ENCODE peak calls at places on chromosome 16, in four cellular contexts. One of them, this sample, is unnamed.

GRCh38 chr16:70725024-70725911 is 39.4 kb upstream of the MTSS2 start:
- DNase-seq in psoas muscle: peak
- DNase-seq in stomach: no peak
- DNase-seq in endodermal cell: no peak
- DNase-seq in this sample: peak

GRCh38 chr16:77250395-77250794 is 51.2 kb downstream of the SYCE1L start:
- DNase-seq in endodermal cell: no peak
- DNase-seq in stomach: no peak
- DNase-seq in psoas muscle: no peak
- DNase-seq in this sample: no peak

GRCh38 chr16:85986931-85987749 is 88.2 kb downstream of the IRF8 start:
- DNase-seq in stomach: no peak
- DNase-seq in psoas muscle: no peak
- DNase-seq in endodermal cell: peak
- DNase-seq in this sample: no peak

GRCh38 chr16:79437764-79438728 is 162.5 kb downstream of the MAF start:
- DNase-seq in endodermal cell: peak
- DNase-seq in stomach: no peak
- DNase-seq in psoas muscle: peak
- DNase-seq in this sample: no peak

GRCh38 chr16:25217119-25217511 is 368 bp downstream of the AQP8 start:
- DNase-seq in stomach: no peak
- DNase-seq in psoas muscle: no peak
- DNase-seq in endodermal cell: no peak
- DNase-seq in this sample: no peak

GRCh38 chr16:84463221-84463620 is 41.2 kb downstream of the MEAK7 start:
- DNase-seq in psoas muscle: no peak
- DNase-seq in endodermal cell: peak
- DNase-seq in stomach: peak
- DNase-seq in this sample: no peak

GRCh38 chr16:81429045-81429521 is 15.5 kb upstream of the CMIP start:
- DNase-seq in psoas muscle: no peak
- DNase-seq in endodermal cell: peak
- DNase-seq in stomach: peak
- DNase-seq in this sample: no peak

GRCh38 chr16:48609453-48610023 is 442 bp downstream of the N4BP1 start:
- DNase-seq in endodermal cell: no peak
- DNase-seq in stomach: peak
- DNase-seq in psoas muscle: peak
- DNase-seq in this sample: peak

GRCh38 chr16:84042879-84043485 is 387 bp upstream of the SLC38A8 start:
- DNase-seq in psoas muscle: no peak
- DNase-seq in endodermal cell: peak
- DNase-seq in stomach: no peak
- DNase-seq in this sample: no peak

GRCh38 chr16:56372938-56373337 is 52.4 kb downstream of the AMFR start:
- DNase-seq in endodermal cell: no peak
- DNase-seq in psoas muscle: no peak
- DNase-seq in stomach: no peak
- DNase-seq in this sample: no peak

GRCh38 chr16:77683845-77684526 is 38.3 kb upstream of the NUDT7 start:
- DNase-seq in endodermal cell: no peak
- DNase-seq in psoas muscle: no peak
- DNase-seq in stomach: no peak
- DNase-seq in this sample: no peak

GRCh38 chr16:54282202-54282922 is 4.2 kb downstream of the IRX3 start:
- DNase-seq in stomach: peak
- DNase-seq in psoas muscle: peak
- DNase-seq in endodermal cell: peak
- DNase-seq in this sample: peak

GRCh38 chr16:47523342-47524006 is 62.3 kb downstream of the PHKB start:
- DNase-seq in psoas muscle: no peak
- DNase-seq in endodermal cell: no peak
- DNase-seq in stomach: no peak
- DNase-seq in this sample: no peak

GRCh38 chr16:58062821-58063220 is 37.3 kb downstream of the MMP15 start:
- DNase-seq in psoas muscle: no peak
- DNase-seq in stomach: no peak
- DNase-seq in endodermal cell: peak
- DNase-seq in this sample: no peak

GRCh38 chr16:55035956-55036355 is 105.3 kb downstream of the IRX5 start:
- DNase-seq in stomach: no peak
- DNase-seq in endodermal cell: peak
- DNase-seq in psoas muscle: no peak
- DNase-seq in this sample: no peak

GRCh38 chr16:84182104-84182503 is 4.8 kb downstream of the TAF1C start:
- DNase-seq in stomach: no peak
- DNase-seq in psoas muscle: no peak
- DNase-seq in endodermal cell: peak
- DNase-seq in this sample: no peak

GRCh38 chr16:77414752-77415231 is 20.0 kb downstream of the ADAMTS18 start:
- DNase-seq in stomach: no peak
- DNase-seq in psoas muscle: no peak
- DNase-seq in endodermal cell: no peak
- DNase-seq in this sample: no peak

GRCh38 chr16:49658066-49658465 is 197.8 kb downstream of the ZNF423 start:
- DNase-seq in stomach: no peak
- DNase-seq in endodermal cell: no peak
- DNase-seq in psoas muscle: no peak
- DNase-seq in this sample: no peak

GRCh38 chr16:49704586-49705155 is 151.2 kb downstream of the ZNF423 start:
- DNase-seq in psoas muscle: no peak
- DNase-seq in stomach: no peak
- DNase-seq in endodermal cell: peak
- DNase-seq in this sample: no peak

GRCh38 chr16:35731341-35732040 is 2272.1 kb downstream of the TP53TG3F start:
- DNase-seq in psoas muscle: no peak
- DNase-seq in stomach: no peak
- DNase-seq in endodermal cell: no peak
- DNase-seq in this sample: no peak

GRCh38 chr16:89043636-89044393 is 49.8 kb upstream of the ACSF3 start:
- DNase-seq in stomach: no peak
- DNase-seq in psoas muscle: no peak
- DNase-seq in endodermal cell: no peak
- DNase-seq in this sample: no peak

GRCh38 chr16:86142801-86143236 is 243.9 kb downstream of the IRF8 start:
- DNase-seq in psoas muscle: no peak
- DNase-seq in endodermal cell: no peak
- DNase-seq in stomach: no peak
- DNase-seq in this sample: no peak

GRCh38 chr16:85746431-85747227 is 4.3 kb downstream of the C16orf74 start:
- DNase-seq in stomach: no peak
- DNase-seq in psoas muscle: no peak
- DNase-seq in endodermal cell: peak
- DNase-seq in this sample: no peak

GRCh38 chr16:88703486-88704309 is 2.5 kb downstream of the RNF166 start:
- DNase-seq in psoas muscle: no peak
- DNase-seq in endodermal cell: no peak
- DNase-seq in stomach: peak
- DNase-seq in this sample: peak

GRCh38 chr16:81779540-81780320 is 639 bp downstream of the PLCG2 start:
- DNase-seq in psoas muscle: peak
- DNase-seq in endodermal cell: peak
- DNase-seq in stomach: peak
- DNase-seq in this sample: peak

GRCh38 chr16:57770361-57770760 is 31.9 kb downstream of the KIFC3 start:
- DNase-seq in stomach: no peak
- DNase-seq in endodermal cell: no peak
- DNase-seq in psoas muscle: no peak
- DNase-seq in this sample: no peak

GRCh38 chr16:6446370-6446769 is 886.3 kb upstream of the RBFOX1 start:
- DNase-seq in stomach: no peak
- DNase-seq in psoas muscle: no peak
- DNase-seq in endodermal cell: no peak
- DNase-seq in this sample: no peak

GRCh38 chr16:55542459-55543082 is 23.9 kb upstream of the CAPNS2 start:
- DNase-seq in stomach: no peak
- DNase-seq in psoas muscle: no peak
- DNase-seq in endodermal cell: no peak
- DNase-seq in this sample: no peak

DNA sequence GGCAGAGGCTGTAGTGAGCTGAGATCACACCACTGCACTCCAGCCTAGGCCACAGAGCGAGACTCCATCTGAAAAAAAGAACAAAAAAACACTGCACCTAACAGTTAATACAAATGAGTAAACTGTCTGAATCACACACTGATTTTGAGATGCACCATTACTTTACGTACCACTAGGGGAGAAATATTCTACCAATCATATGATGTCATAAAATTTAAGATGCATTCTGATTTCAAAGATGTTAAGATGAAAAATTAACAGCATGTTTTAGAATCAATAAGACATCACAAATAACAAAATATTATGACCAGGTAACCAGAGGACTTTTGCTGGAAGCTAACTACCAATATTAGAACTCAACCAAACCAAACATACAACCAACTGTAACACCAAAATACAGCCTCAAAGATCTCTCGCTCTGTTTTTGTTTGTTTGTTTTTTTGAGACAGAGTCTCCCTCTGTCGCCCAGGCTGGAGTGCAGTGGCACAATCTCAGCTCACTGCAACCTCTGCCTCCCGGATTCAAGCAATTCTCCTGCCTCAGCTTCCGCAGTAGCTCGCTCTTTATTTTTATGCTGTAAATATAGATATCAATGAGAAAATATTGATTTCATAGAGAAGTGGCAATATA is 31.6 kb downstream of the GLG1 start:
- DNase-seq in endodermal cell: no peak
- DNase-seq in stomach: no peak
- DNase-seq in psoas muscle: no peak
- DNase-seq in this sample: no peak
- TF ChIP-seq CTCF in endodermal cell: peak
- TF ChIP-seq CTCF in stomach: no peak
- TF ChIP-seq CTCF in psoas muscle: no peak
- TF ChIP-seq CTCF in this sample: no peak

GRCh38 chr16:1499756-1500464 is 6.8 kb downstream of the TELO2 start:
- DNase-seq in stomach: no peak
- DNase-seq in psoas muscle: peak
- DNase-seq in endodermal cell: no peak
- DNase-seq in this sample: no peak

GRCh38 chr16:1502092-1503004 is 9.2 kb downstream of the TELO2 start:
- DNase-seq in psoas muscle: no peak
- DNase-seq in endodermal cell: no peak
- DNase-seq in stomach: no peak
- DNase-seq in this sample: no peak

GRCh38 chr16:1498899-1499676 is 5.9 kb downstream of the TELO2 start:
- DNase-seq in stomach: no peak
- DNase-seq in endodermal cell: no peak
- DNase-seq in psoas muscle: peak
- DNase-seq in this sample: no peak

GRCh38 chr16:1501630-1502029 is 8.5 kb downstream of the TELO2 start:
- DNase-seq in endodermal cell: no peak
- DNase-seq in stomach: no peak
- DNase-seq in psoas muscle: no peak
- DNase-seq in this sample: no peak

GRCh38 chr16:1500465-1501150 is 7.4 kb downstream of the TELO2 start:
- DNase-seq in stomach: no peak
- DNase-seq in psoas muscle: peak
- DNase-seq in endodermal cell: no peak
- DNase-seq in this sample: no peak
- TF ChIP-seq CTCF in stomach: no peak
- TF ChIP-seq CTCF in psoas muscle: no peak
- TF ChIP-seq CTCF in endodermal cell: no peak
- TF ChIP-seq CTCF in this sample: no peak

GRCh38 chr16:67431077-67431804 is at the start of gene HSD11B2:
- DNase-seq in psoas muscle: peak
- DNase-seq in endodermal cell: peak
- DNase-seq in stomach: peak
- DNase-seq in this sample: peak
- TF ChIP-seq CTCF in psoas muscle: no peak
- TF ChIP-seq CTCF in endodermal cell: peak
- TF ChIP-seq CTCF in stomach: no peak
- TF ChIP-seq CTCF in this sample: no peak

GRCh38 chr16:3732171-3732570 is 14.8 kb upstream of the TRAP1 start:
- DNase-seq in psoas muscle: no peak
- DNase-seq in endodermal cell: no peak
- DNase-seq in stomach: no peak
- DNase-seq in this sample: no peak
- TF ChIP-seq CTCF in psoas muscle: no peak
- TF ChIP-seq CTCF in endodermal cell: no peak
- TF ChIP-seq CTCF in stomach: no peak
- TF ChIP-seq CTCF in this sample: no peak

GRCh38 chr16:525520-526180 is 1.9 kb upstream of the CAPN15 start:
- DNase-seq in stomach: no peak
- DNase-seq in psoas muscle: no peak
- DNase-seq in endodermal cell: no peak
- DNase-seq in this sample: no peak
- TF ChIP-seq CTCF in stomach: no peak
- TF ChIP-seq CTCF in psoas muscle: no peak
- TF ChIP-seq CTCF in endodermal cell: no peak
- TF ChIP-seq CTCF in this sample: no peak

DNA sequence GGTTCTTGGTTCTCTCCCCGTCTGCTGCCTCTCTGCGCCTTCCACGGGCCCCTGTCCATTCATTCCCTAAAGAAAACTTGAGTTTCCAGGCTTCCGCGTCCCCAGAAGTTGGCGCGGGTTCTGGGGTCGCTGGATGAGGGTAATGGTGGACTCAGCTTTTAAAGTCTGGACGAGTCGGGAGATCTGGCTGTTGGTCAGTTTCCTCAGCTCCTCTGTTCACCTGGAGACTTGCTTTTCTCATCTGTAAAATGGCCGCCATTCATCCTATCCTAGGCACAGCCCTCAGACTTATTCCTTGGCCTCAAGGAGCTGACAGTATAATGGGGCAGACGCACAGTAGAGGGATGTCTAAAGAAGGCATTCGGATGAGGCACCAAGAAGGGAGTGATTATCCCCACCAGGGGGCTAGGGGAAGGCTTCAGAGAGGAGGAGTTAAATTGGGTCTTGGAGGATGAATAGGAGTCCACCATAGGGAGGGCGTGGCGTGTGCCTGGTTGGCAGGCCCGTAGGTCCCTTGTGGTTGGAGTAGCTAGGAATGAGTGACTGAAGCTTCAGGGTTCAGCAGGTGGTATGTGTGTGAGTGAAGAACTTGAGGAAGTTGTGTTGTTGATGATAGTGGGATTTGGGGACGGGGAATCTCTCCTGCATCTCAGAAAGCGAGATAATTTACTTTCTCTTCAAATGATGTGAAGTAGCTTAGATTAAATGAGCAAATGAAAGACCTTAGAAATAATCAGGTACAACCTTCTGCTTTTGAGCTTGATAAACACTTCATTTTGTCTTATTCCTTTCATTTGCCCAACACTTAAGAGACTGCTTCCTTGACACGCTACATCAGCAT is 655 bp downstream of the VPS35L start:
- DNase-seq in endodermal cell: peak
- DNase-seq in psoas muscle: no peak
- DNase-seq in stomach: no peak
- DNase-seq in this sample: no peak
- TF ChIP-seq CTCF in endodermal cell: peak
- TF ChIP-seq CTCF in psoas muscle: no peak
- TF ChIP-seq CTCF in stomach: no peak
- TF ChIP-seq CTCF in this sample: no peak

GRCh38 chr16:11980167-11980844 is 3.8 kb downstream of the SNX29 start:
- DNase-seq in stomach: no peak
- DNase-seq in psoas muscle: no peak
- DNase-seq in endodermal cell: no peak
- DNase-seq in this sample: no peak
- TF ChIP-seq CTCF in stomach: no peak
- TF ChIP-seq CTCF in psoas muscle: no peak
- TF ChIP-seq CTCF in endodermal cell: no peak
- TF ChIP-seq CTCF in this sample: no peak

GRCh38 chr16:87653234-87653633 is 50.9 kb downstream of the JPH3 start:
- DNase-seq in psoas muscle: no peak
- DNase-seq in stomach: no peak
- DNase-seq in endodermal cell: peak
- DNase-seq in this sample: no peak
- TF ChIP-seq CTCF in psoas muscle: no peak
- TF ChIP-seq CTCF in stomach: no peak
- TF ChIP-seq CTCF in endodermal cell: peak
- TF ChIP-seq CTCF in this sample: no peak